ENCODE peak calls at places on chromosomes 3 and 15, in six cellular contexts. R is fibroblast of pulmonary artery, X is stomach, N is HFFc6, P is ovary, S is cardiac muscle cell. M is an unnamed sample.

GRCh38 chr3:66412176-66412887 is 88.5 kb downstream of the LRIG1 start:
- DNase-seq in X (no peak), P (no peak), S (no peak), R (no peak), N (no peak), M (no peak)

GRCh38 chr3:184688251-184688851 is 23.5 kb downstream of the MAGEF1 start:
- DNase-seq in R (peak; percentile 51), P (peak; percentile 54), S (peak; percentile 83), N (peak; percentile 83), X (no peak), M (no peak)

GRCh38 chr3:65342084-65342683 is 654.4 kb upstream of the ADAMTS9 start:
- DNase-seq in N (peak; percentile 14), R (peak; percentile 60), S (peak; percentile 71), X (peak; percentile 38), P (peak; percentile 32), M (no peak)

GRCh38 chr3:193780810-193781472 is 187.9 kb downstream of the OPA1 start:
- DNase-seq in X (peak; percentile 70), S (peak; percentile 83), R (peak; percentile 84), P (peak; percentile 84), N (peak; percentile 38), M (no peak)

GRCh38 chr3:99248130-99248529 is 346.6 kb upstream of the DCBLD2 start:
- DNase-seq in S (peak; percentile 26), R (peak; percentile 28), X (no peak), P (no peak), N (no peak), M (no peak)

GRCh38 chr3:133855772-133856171 is 39.9 kb downstream of the RAB6B start:
- DNase-seq in R (peak; percentile 12), S (peak; percentile 14), X (no peak), N (no peak), P (no peak), M (no peak)

GRCh38 chr3:193589616-193590015 is 3.4 kb upstream of the OPA1 start:
- DNase-seq in N (no peak), S (no peak), R (no peak), X (no peak), P (no peak), M (no peak)

GRCh38 chr3:194573680-194574437 is 59.4 kb downstream of the TMEM44 start:
- DNase-seq in S (peak; percentile 76), N (no peak), P (no peak), R (peak; percentile 78), X (peak; percentile 58), M (peak; percentile 13)

GRCh38 chr3:153287017-153287416 is 125.0 kb downstream of the RAP2B start:
- DNase-seq in P (no peak), X (no peak), N (no peak), S (no peak), R (no peak), M (no peak)

GRCh38 chr3:20041197-20041780 is 1.0 kb downstream of the KAT2B start:
- DNase-seq in S (peak; percentile 72), P (peak; percentile 74), R (peak; percentile 59), N (peak; percentile 40), X (peak; percentile 87), M (peak; percentile 41)

GRCh38 chr3:9704343-9705322 is 1.0 kb downstream of the CPNE9 start:
- DNase-seq in P (peak; percentile 61), S (peak; percentile 43), R (peak; percentile 39), N (no peak), X (peak; percentile 28), M (no peak)

GRCh38 chr3:57646723-57647122 is 46.2 kb downstream of the DENND6A start:
- DNase-seq in S (peak; percentile 67), N (peak; percentile 47), X (no peak), P (no peak), R (peak; percentile 71), M (no peak)

GRCh38 chr3:40852712-40853111 is 328.0 kb downstream of the ZNF621 start:
- DNase-seq in S (no peak), N (no peak), X (no peak), P (no peak), R (no peak), M (no peak)

GRCh38 chr15:72492733-72493132 is 18.6 kb downstream of the ARIH1 start:
- DNase-seq in X (no peak), P (no peak), R (peak; percentile 16), S (peak; percentile 19), N (no peak), M (no peak)

GRCh38 chr15:54462511-54462913 is 484.3 kb downstream of the UNC13C start:
- DNase-seq in S (no peak), P (no peak), R (no peak), X (no peak), N (no peak), M (no peak)

GRCh38 chr3:71109241-71109976 is 474.1 kb downstream of the FOXP1 start:
- DNase-seq in S (peak; percentile 73), X (no peak), N (peak; percentile 80), P (no peak), R (peak; percentile 71), M (no peak)

GRCh38 chr3:154979327-154979726 is 100.8 kb upstream of the MME start:
- DNase-seq in S (no peak), P (no peak), N (no peak), R (no peak), X (no peak), M (no peak)

DNA sequence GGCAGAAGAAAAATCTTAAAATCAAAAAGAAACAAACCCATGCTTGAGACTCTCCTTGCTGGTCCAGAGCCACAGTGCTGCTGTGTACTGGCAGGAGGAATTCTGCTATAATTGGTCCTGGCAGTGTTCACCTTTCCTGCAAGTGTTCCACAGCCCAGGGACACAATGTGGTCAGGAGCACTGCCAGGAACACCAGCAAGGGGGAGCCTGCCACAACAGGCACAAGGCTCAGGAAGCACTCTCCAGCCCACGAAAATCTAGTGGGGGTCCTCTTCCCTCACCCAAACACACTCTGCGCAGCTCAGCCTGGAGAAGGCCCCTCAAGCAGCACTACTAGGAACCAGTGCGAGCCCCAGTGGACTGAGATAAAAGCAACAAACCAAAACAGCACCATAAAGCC is 92.9 kb downstream of the UBE3A start:
- DNase-seq in P (no peak), N (no peak), S (peak; percentile 52), R (peak; percentile 42), X (no peak), M (no peak)
- TF ChIP-seq CTCF in P (no peak), N (peak; percentile 38), S (peak; percentile 36), R (peak; percentile 43), X (no peak), M (no peak)

DNA sequence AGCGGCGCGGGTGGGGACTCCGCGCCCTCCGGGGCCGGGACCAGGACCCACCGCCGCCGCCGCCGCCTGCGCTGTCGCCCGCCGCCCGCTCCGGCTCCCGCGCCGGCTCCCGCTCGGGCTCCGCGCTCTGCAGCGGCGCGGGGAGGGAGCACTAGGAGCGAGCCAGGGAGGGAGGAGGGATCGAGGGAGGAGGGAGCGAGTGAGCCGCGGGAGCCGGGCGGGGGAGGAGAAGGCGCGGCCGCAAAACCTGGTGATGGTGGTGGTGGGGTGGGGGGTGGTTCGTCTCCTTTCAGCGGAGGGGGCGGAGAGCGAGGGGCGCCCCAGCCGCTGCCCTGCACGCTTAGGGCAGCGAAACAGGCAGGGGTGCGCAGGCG is at the start of gene LINGO1:
- DNase-seq in P (peak; percentile 42), N (no peak), S (peak; percentile 41), R (no peak), X (no peak), M (no peak)
- TF ChIP-seq CTCF in P (no peak), N (no peak), S (no peak), R (no peak), X (no peak), M (no peak)

GRCh38 chr3:14274999-14275961 is 96.7 kb downstream of the LSM3 start:
- DNase-seq in N (no peak), P (peak; percentile 29), S (peak; percentile 38), R (peak; percentile 31), X (no peak), M (no peak)
- TF ChIP-seq CTCF in N (peak; percentile 62), P (no peak), S (peak; percentile 46), R (peak; percentile 42), X (no peak), M (no peak)

GRCh38 chr3:121883507-121883906 is 10.7 kb upstream of the SLC15A2 start:
- DNase-seq in S (peak; percentile 68), P (no peak), R (peak; percentile 54), X (no peak), N (peak; percentile 5), M (no peak)
- TF ChIP-seq CTCF in S (peak; percentile 47), P (no peak), R (peak; percentile 45), X (no peak), N (peak; percentile 68), M (no peak)

GRCh38 chr3:179091113-179091512 is 19.5 kb upstream of the ZMAT3 start:
- DNase-seq in X (no peak), N (no peak), R (no peak), P (no peak), S (no peak), M (no peak)
- TF ChIP-seq CTCF in X (no peak), N (no peak), R (no peak), P (no peak), S (no peak), M (no peak)

GRCh38 chr3:51722362-51722761 is 15.5 kb downstream of the GRM2 start:
- DNase-seq in R (no peak), P (no peak), S (no peak), N (no peak), X (no peak), M (no peak)
- TF ChIP-seq CTCF in R (no peak), P (no peak), S (no peak), N (no peak), X (no peak), M (no peak)

GRCh38 chr15:79185199-79185598 is 94.6 kb upstream of the RASGRF1 start:
- DNase-seq in X (no peak), N (no peak), S (no peak), P (no peak), R (no peak), M (no peak)
- TF ChIP-seq CTCF in X (no peak), N (no peak), S (peak; percentile 21), P (no peak), R (peak; percentile 13), M (no peak)

GRCh38 chr3:131402391-131403039 is 20.9 kb downstream of the NUDT16 start:
- DNase-seq in X (no peak), P (no peak), R (peak; percentile 31), S (peak; percentile 26), N (peak; percentile 54), M (no peak)
- TF ChIP-seq CTCF in X (no peak), P (no peak), R (no peak), S (no peak), N (no peak), M (no peak)

M was measured in CD4-positive, alpha-beta T cell.